ENCODE peak calls at places on chromosome 18, in ten cellular contexts. D, N, R, O, A, Y, I, B, W and M are unnamed samples.
A peak's percentile ranks its signal among the peaks of the same experiment; 100 is the strongest.

GRCh38 chr18:41939326-41939725 is 15.7 kb upstream of the PIK3C3 start:
- DNase-seq in D (no peak), B (no peak), I (no peak), R (no peak), A (no peak), W (no peak), O (peak; percentile 53), N (no peak), Y (no peak), M (no peak)

GRCh38 chr18:29157057-29157780 is 980.3 kb upstream of the CDH2 start:
- DNase-seq in D (no peak), A (peak; percentile 33), N (no peak), I (no peak), R (no peak), W (no peak), B (no peak), O (peak; percentile 75), Y (no peak), M (no peak)

GRCh38 chr18:3297025-3297984 is 35.4 kb downstream of the MYL12B start:
- DNase-seq in B (peak; percentile 96), A (peak; percentile 93), R (peak; percentile 85), I (peak; percentile 98), O (peak; percentile 82), D (peak; percentile 75), W (peak; percentile 76), N (peak; percentile 93), Y (peak; percentile 92), M (peak; percentile 89)

GRCh38 chr18:44790860-44791259 is 110.2 kb downstream of the SETBP1 start:
- DNase-seq in D (no peak), I (no peak), B (no peak), Y (no peak), R (no peak), O (no peak), W (no peak), N (no peak), A (no peak), M (no peak)

GRCh38 chr18:67845035-67845434 is 328.5 kb upstream of the DSEL start:
- DNase-seq in Y (no peak), B (no peak), I (no peak), N (no peak), D (no peak), O (peak; percentile 8), W (no peak), R (no peak), A (no peak), M (no peak)

GRCh38 chr18:78724214-78724834 is 255.3 kb upstream of the SALL3 start:
- DNase-seq in R (no peak), W (no peak), I (peak; percentile 12), Y (no peak), N (no peak), D (no peak), B (no peak), A (no peak), O (no peak), M (no peak)

GRCh38 chr18:58051765-58052460 is 7.9 kb downstream of the NEDD4L start:
- DNase-seq in N (no peak), W (no peak), A (peak; percentile 32), D (peak; percentile 38), B (no peak), R (no peak), Y (no peak), O (peak; percentile 42), I (no peak), M (no peak)

GRCh38 chr18:12314586-12315305 is 6.7 kb downstream of the TUBB6 start:
- DNase-seq in W (no peak), R (no peak), B (no peak), N (no peak), D (no peak), A (no peak), I (no peak), O (no peak), Y (no peak), M (no peak)

GRCh38 chr18:5461056-5461455 is 82.7 kb downstream of the EPB41L3 start:
- DNase-seq in W (no peak), Y (no peak), N (no peak), O (no peak), D (no peak), I (no peak), B (no peak), R (no peak), A (no peak), M (no peak)

GRCh38 chr18:65768379-65768778 is 17.6 kb downstream of the CDH7 start:
- DNase-seq in W (no peak), N (no peak), A (no peak), R (no peak), O (no peak), B (no peak), D (no peak), I (no peak), Y (no peak), M (no peak)

GRCh38 chr18:10312316-10313015 is 142.0 kb upstream of the APCDD1 start:
- DNase-seq in O (no peak), R (no peak), B (no peak), W (no peak), Y (no peak), D (no peak), N (no peak), I (no peak), A (no peak), M (no peak)

GRCh38 chr18:51028201-51028805 is 1.7 kb upstream of the SMAD4 start:
- DNase-seq in B (no peak), W (no peak), A (peak; percentile 72), Y (peak; percentile 54), O (peak; percentile 27), N (no peak), R (no peak), D (peak; percentile 10), I (peak; percentile 57), M (no peak)

GRCh38 chr18:79442508-79443221 is 46.9 kb downstream of the NFATC1 start:
- DNase-seq in N (peak; percentile 36), B (no peak), W (no peak), A (no peak), R (no peak), Y (no peak), D (no peak), I (no peak), O (no peak), M (no peak)

GRCh38 chr18:23772327-23772920 is 83.2 kb downstream of the LAMA3 start:
- DNase-seq in D (no peak), A (no peak), N (no peak), O (no peak), R (no peak), W (no peak), I (no peak), Y (no peak), B (no peak), M (no peak)

GRCh38 chr18:29838556-29838955 is 1204.0 kb downstream of the DSC3 start:
- DNase-seq in Y (no peak), I (no peak), O (no peak), R (no peak), D (no peak), W (no peak), N (no peak), B (no peak), A (no peak), M (no peak)

GRCh38 chr18:26635466-26635865 is 87.1 kb upstream of the KCTD1 start:
- DNase-seq in D (no peak), N (no peak), I (no peak), Y (no peak), A (no peak), O (no peak), R (no peak), W (no peak), B (no peak), M (no peak)

GRCh38 chr18:2997846-2998599 is 14.9 kb downstream of the LPIN2 start:
- DNase-seq in B (no peak), A (no peak), O (no peak), W (no peak), R (no peak), I (no peak), N (no peak), D (no peak), Y (peak; percentile 34), M (no peak)